ENCODE peak calls at places on chromosome 1, in eight cellular contexts. G, C, A, E, R, J, S and M are unnamed samples.
A peak's percentile ranks its signal among the peaks of the same experiment; 100 is the strongest.

GRCh38 chr1:235011599-235012435 is 116.8 kb downstream of the TOMM20 start:
- DNase-seq in G (peak; percentile 99), R (peak; percentile 99), E (peak; percentile 99), S (peak; percentile 100), J (peak; percentile 100), A (peak; percentile 60), C (peak; percentile 69), M (peak; percentile 98)

GRCh38 chr1:156282143-156282478 is 514 bp downstream of the SMG5 start:
- DNase-seq in J (no peak), C (peak; percentile 78), E (no peak), A (no peak), G (no peak), S (peak; percentile 51), R (no peak), M (no peak)

GRCh38 chr1:68197891-68198290 is 34.4 kb downstream of the WLS start:
- DNase-seq in E (no peak), S (peak; percentile 94), C (peak; percentile 63), G (no peak), R (no peak), J (no peak), A (no peak), M (peak; percentile 97)

GRCh38 chr1:228937351-228937750 is 202.1 kb downstream of the RHOU start:
- DNase-seq in S (no peak), C (no peak), G (no peak), A (no peak), J (no peak), E (no peak), R (no peak), M (no peak)

GRCh38 chr1:206453111-206453510 is 17.2 kb upstream of the IKBKE start:
- DNase-seq in R (no peak), A (no peak), S (no peak), G (no peak), J (no peak), C (no peak), E (no peak), M (peak; percentile 11)

GRCh38 chr1:53362851-53363642 is 35.2 kb upstream of the LRP8 start:
- DNase-seq in G (no peak), A (peak; percentile 8), J (no peak), E (no peak), C (no peak), R (peak; percentile 34), S (no peak), M (no peak)

GRCh38 chr1:66374561-66375111 is 159.3 kb upstream of the SGIP1 start:
- DNase-seq in R (no peak), G (peak; percentile 66), C (no peak), S (peak; percentile 68), A (no peak), E (no peak), J (no peak), M (no peak)

GRCh38 chr1:61202854-61203603 is 120.7 kb downstream of the NFIA start:
- DNase-seq in C (no peak), E (no peak), J (no peak), G (no peak), R (no peak), S (peak; percentile 49), A (no peak), M (no peak)

GRCh38 chr1:183138301-183138700 is 47.8 kb upstream of the LAMC2 start:
- DNase-seq in A (no peak), R (no peak), E (no peak), G (no peak), S (peak; percentile 47), C (no peak), J (no peak), M (no peak)

GRCh38 chr1:23696335-23696989 is 4.9 kb downstream of the RPL11 start:
- DNase-seq in R (no peak), E (no peak), J (no peak), S (no peak), A (no peak), G (no peak), C (no peak), M (no peak)

GRCh38 chr1:107358611-107359342 is 217.9 kb downstream of the NTNG1 start:
- DNase-seq in G (no peak), C (no peak), J (no peak), R (no peak), S (no peak), A (no peak), E (no peak), M (no peak)

GRCh38 chr1:43548285-43549271 is 17.9 kb downstream of the PTPRF start:
- DNase-seq in E (no peak), A (no peak), S (peak; percentile 89), C (peak; percentile 85), J (no peak), G (no peak), R (no peak), M (no peak)

GRCh38 chr1:170545476-170545875 is 13.5 kb downstream of the GORAB start:
- DNase-seq in R (no peak), S (peak; percentile 82), A (no peak), J (peak; percentile 66), G (no peak), C (no peak), E (peak; percentile 88), M (no peak)

DNA sequence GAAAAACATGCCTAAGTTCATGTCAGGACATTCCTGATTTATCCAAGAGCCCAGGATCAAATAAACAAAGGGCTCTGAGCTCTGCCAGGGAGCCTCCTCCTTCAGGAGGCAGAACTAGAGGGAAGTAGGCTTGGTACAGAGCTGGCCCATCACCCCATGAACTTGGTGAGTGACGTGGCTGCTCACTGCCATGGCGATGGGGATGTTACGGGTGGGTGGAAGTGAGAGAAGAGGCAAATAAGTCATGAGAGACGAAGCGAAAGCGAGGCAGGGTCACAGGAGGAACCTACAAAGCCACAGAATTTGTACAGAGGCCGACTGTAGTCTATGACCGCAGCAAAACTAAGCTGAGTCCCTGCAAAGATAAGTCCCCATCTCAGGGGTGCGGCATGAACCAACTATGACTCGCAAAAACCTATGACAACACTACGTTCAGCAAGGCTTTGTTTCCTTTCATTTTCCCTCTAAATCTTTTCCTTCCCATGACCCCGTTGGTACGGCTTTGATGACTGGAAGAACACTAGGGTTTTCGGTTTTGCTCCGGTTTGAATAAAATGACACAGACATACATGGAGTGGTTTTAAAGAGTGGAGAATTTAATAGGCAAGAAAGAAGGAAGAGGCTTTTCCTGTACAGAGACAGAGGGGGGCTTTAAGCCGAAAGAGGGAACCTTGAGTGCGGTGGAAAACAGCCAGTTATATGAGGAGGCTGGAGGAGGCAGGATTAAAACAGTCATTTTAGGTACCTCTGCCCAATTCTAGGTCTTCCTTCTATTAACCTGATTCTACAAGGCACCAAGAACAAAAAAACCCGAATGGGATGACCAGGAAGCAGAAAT is 74.1 kb downstream of the CD46 start:
- DNase-seq in J (no peak), S (peak; percentile 35), C (no peak), R (no peak), A (no peak), E (no peak), G (peak; percentile 96), M (no peak)
- H3K4me3 ChIP-seq in J (peak overlapping the region; percentile 29), S (no peak overlapping the region), C (peak overlapping the region; percentile 1), R (no peak overlapping the region), A (peak overlapping the region; percentile 4), E (no peak overlapping the region), G (peak overlapping the region; percentile 42), M (no peak overlapping the region)

GRCh38 chr1:110350360-110350759 is 11.2 kb downstream of the RBM15 start:
- DNase-seq in C (no peak), A (no peak), E (no peak), S (no peak), R (no peak), J (no peak), G (no peak), M (no peak)
- H3K4me3 ChIP-seq in C (no peak overlapping the region), A (no peak overlapping the region), E (no peak overlapping the region), S (no peak overlapping the region), R (no peak overlapping the region), J (no peak overlapping the region), G (no peak overlapping the region), M (no peak overlapping the region)

GRCh38 chr1:236185687-236186086 is 43.3 kb downstream of the GPR137B start:
- DNase-seq in E (no peak), J (no peak), S (no peak), A (no peak), C (no peak), G (no peak), R (no peak), M (no peak)
- H3K4me3 ChIP-seq in E (no peak overlapping the region), J (no peak overlapping the region), S (no peak overlapping the region), A (no peak overlapping the region), C (no peak overlapping the region), G (no peak overlapping the region), R (no peak overlapping the region), M (no peak overlapping the region)

DNA sequence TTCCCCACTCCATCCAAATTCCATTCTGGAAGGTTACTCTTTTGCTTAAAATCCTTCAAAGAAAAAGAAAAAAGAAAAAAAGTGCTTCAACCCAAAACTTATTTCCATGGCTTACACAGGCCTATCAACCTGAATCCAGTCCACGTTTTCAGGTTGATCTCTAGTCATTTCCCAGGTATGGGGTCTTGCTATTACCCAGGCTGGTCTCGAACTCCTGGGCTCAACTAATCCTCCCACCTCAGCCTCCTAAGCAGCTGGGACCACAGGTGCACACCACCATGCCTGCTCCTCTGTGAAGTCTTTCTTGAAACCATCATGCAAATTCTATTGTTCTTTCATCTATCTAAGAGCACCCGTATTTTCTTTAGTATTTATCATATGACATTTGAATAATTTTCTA is 7.6 kb downstream of the RNF19B start:
- DNase-seq in R (no peak), A (no peak), J (no peak), E (no peak), G (no peak), S (no peak), C (no peak), M (no peak)
- H3K4me3 ChIP-seq in R (no peak overlapping the region), A (no peak overlapping the region), J (no peak overlapping the region), E (no peak overlapping the region), G (no peak overlapping the region), S (no peak overlapping the region), C (no peak overlapping the region), M (no peak overlapping the region)

GRCh38 chr1:99869723-99870122 is 19.6 kb downstream of the AGL start:
- DNase-seq in S (no peak), A (no peak), R (no peak), J (no peak), E (no peak), G (no peak), C (no peak), M (no peak)

GRCh38 chr1:99872063-99872462 is 21.9 kb downstream of the AGL start:
- DNase-seq in J (no peak), E (no peak), S (no peak), A (no peak), G (no peak), R (no peak), C (peak; percentile 10), M (no peak)

GRCh38 chr1:99867682-99868081 is 17.5 kb downstream of the AGL start:
- DNase-seq in G (no peak), R (no peak), E (no peak), A (no peak), S (no peak), J (no peak), C (no peak), M (no peak)

DNA sequence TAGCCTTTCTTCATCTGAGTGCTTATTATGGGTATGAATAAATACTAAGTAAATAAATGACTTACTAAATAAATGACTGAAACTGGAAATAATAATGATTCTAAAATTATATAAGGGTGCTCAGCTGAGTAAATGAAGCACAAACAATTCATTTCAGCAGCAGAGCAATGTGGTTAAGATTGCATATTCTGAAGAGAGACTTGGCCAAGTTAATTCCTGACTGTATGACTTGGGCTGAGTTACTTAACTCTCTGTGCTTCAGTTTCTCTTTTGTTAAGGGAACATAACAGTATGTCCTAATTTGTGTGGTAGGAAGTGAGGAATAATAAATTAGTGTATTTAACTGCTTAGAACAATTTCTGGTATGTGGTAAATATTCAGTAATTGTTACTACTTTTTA is 19.1 kb downstream of the AGL start:
- DNase-seq in J (no peak), C (no peak), G (no peak), E (peak; percentile 51), S (no peak), A (no peak), R (no peak), M (no peak)
- H3K4me3 ChIP-seq in J (no peak overlapping the region), C (no peak overlapping the region), G (no peak overlapping the region), E (no peak overlapping the region), S (no peak overlapping the region), A (no peak overlapping the region), R (no peak overlapping the region), M (no peak overlapping the region)